ENCODE peak calls at places on chromosome 1, in nine cellular contexts. H is thoracic aorta; U is CD8-positive, alpha-beta T cell; W is heart left ventricle; T is IMR-90; D is mammary epithelial cell; X is heart right ventricle; N is foreskin keratinocyte; R is body of pancreas. C is an unnamed sample. For H3K4me1, the result is how much of the 10 kb centered on the place peaks cover.

GRCh38 chr1:244628719-244629299 is 24.1 kb upstream of the DESI2 start:
- DNase-seq in U (no peak), W (no peak), R (no peak), D (no peak), N (no peak), X (no peak), H (no peak), T (peak), C (peak)

GRCh38 chr1:246786606-246787238 is 62.5 kb downstream of the SCCPDH start:
- DNase-seq in U (no peak), T (no peak), H (no peak), W (no peak), R (peak), X (no peak), D (no peak), N (no peak), C (no peak)

GRCh38 chr1:166271151-166271538 is 104.3 kb upstream of the FAM78B start:
- DNase-seq in N (no peak), W (no peak), X (no peak), D (no peak), H (no peak), R (no peak), U (no peak), T (no peak), C (no peak)

GRCh38 chr1:230145505-230145899 is 78.5 kb downstream of the GALNT2 start:
- DNase-seq in X (no peak), H (no peak), W (no peak), D (no peak), T (no peak), U (no peak), N (no peak), R (no peak), C (no peak)

GRCh38 chr1:5985250-5985649 is 7.0 kb downstream of the NPHP4 start:
- DNase-seq in W (peak), D (no peak), U (no peak), T (no peak), X (no peak), R (no peak), N (no peak), H (no peak), C (no peak)

GRCh38 chr1:218642033-218642954 is 297.2 kb downstream of the TGFB2 start:
- DNase-seq in U (no peak), H (no peak), R (no peak), X (no peak), N (no peak), W (no peak), T (peak), D (no peak), C (peak)

GRCh38 chr1:152110860-152111514 is 4.3 kb downstream of the TCHH start:
- DNase-seq in T (peak), U (no peak), X (peak), R (peak), D (peak), N (peak), H (no peak), W (peak), C (no peak)

GRCh38 chr1:86641318-86641717 is 63.1 kb upstream of the SH3GLB1 start:
- DNase-seq in T (no peak), N (peak), H (no peak), W (no peak), U (no peak), R (no peak), X (no peak), D (peak), C (no peak)

GRCh38 chr1:110083453-110084225 is 13.2 kb upstream of the ALX3 start:
- DNase-seq in U (no peak), W (no peak), N (no peak), D (no peak), R (no peak), T (no peak), H (no peak), X (no peak), C (no peak)

GRCh38 chr1:56543783-56544612 is 35.4 kb downstream of the PLPP3 start:
- DNase-seq in T (no peak), R (no peak), D (no peak), X (no peak), W (no peak), H (no peak), N (no peak), U (no peak), C (no peak)

GRCh38 chr1:21322681-21323016 is 32.4 kb upstream of the ECE1 start:
- DNase-seq in R (no peak), U (no peak), H (no peak), D (no peak), X (no peak), N (no peak), T (no peak), W (no peak), C (no peak)
- H3K27ac ChIP-seq in R (peak), U (no peak), H (peak), D (no peak), X (peak), N (no peak), T (peak), W (peak), C (peak)

DNA sequence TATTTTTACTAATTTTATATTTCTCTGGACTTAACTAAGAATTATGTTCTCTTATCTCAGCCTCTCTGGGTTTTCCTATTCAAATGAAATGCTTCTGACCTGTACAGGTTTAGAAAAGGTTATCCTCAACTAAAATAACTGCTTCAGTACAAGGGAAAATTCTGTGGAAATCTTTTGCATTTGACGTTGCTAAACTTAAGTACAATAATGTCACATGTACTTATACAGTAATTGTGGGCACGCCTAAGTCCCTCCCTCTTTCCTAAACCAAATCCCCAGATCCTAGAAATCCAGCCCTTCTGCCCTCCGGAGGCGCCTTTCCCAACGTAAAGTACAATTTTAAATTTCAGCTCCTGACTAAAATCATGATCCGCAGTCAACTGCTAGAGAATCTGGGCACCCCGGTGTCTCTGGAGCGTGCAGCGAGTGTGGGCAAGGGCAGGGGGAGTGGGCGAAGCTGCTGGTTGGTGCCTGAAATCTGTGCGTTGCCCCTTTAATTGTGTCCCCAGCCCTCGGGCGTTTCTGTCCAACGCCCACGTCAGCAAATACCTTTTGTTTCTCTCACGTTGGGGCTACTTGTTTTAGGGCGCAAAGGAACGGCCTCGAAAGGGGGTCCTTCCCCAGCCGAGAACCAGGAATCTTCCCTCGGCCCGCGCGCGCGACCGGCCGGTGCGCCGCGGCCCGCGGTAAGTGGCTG is at the start of gene ZBTB8A:
- DNase-seq in N (peak), U (no peak), X (peak), H (peak), T (peak), R (peak), W (no peak), D (peak), C (peak)
- TF ChIP-seq CTCF in N (peak), U (no peak), X (no peak), H (no peak), T (no peak), R (no peak), W (no peak), D (peak), C (no peak)

GRCh38 chr1:159212596-159212995 is 7.9 kb downstream of the ACKR1 start:
- DNase-seq in U (no peak), T (no peak), N (no peak), D (no peak), W (no peak), R (no peak), X (no peak), H (no peak), C (peak)
- H3K4me1 ChIP-seq in U (under half), T (under half), N (under half), D (under half), W (under half), R (under half), X (under half), H (under half), C (under half)

GRCh38 chr1:50972766-50973165 is 2.7 kb downstream of the CDKN2C start:
- DNase-seq in N (no peak), H (no peak), W (no peak), T (no peak), R (no peak), U (no peak), D (peak), X (no peak), C (no peak)
- H3K27ac ChIP-seq in N (no peak), H (no peak), W (no peak), T (no peak), R (no peak), U (no peak), D (no peak), X (no peak), C (no peak)

GRCh38 chr1:156338180-156338973 is at the start of the genes CCT3 and TSACC:
- DNase-seq in H (peak), W (peak), T (peak), X (peak), U (peak), N (peak), D (peak), R (peak), C (peak)

GRCh38 chr1:156337052-156337887 is 822 bp downstream of the CCT3 start:
- DNase-seq in D (peak), R (no peak), X (peak), H (no peak), N (no peak), W (no peak), T (peak), U (no peak), C (no peak)

GRCh38 chr1:156337888-156338179 is 258 bp downstream of the CCT3 start:
- DNase-seq in W (no peak), T (no peak), R (no peak), D (no peak), U (no peak), H (no peak), X (no peak), N (no peak), C (no peak)

DNA sequence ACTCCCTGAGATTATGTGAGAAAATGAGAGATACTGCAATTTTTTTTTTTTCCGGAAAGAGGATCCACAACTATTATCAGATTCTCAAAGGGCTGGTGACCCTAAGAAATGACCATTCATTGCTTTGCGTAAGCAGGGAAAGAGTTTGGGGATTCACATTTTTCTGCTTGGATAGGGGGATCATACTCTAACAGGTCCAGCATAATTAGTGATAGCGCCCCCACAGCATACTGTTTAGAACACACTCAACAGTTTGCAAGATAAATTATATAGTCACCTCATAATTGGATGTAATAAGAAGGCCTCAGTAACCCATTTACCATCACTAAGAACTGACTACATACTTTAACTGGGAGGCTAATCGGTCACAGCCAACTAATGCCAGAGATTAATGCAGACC is 1.9 kb downstream of the CCT3 start:
- DNase-seq in N (no peak), W (no peak), T (no peak), D (no peak), H (no peak), R (no peak), X (no peak), U (no peak), C (no peak)
- TF ChIP-seq CTCF in N (peak), W (no peak), T (no peak), D (peak), H (no peak), R (no peak), X (no peak), U (no peak), C (peak)

GRCh38 chr1:181088079-181089016 is at the start of gene IER5:
- DNase-seq in W (peak), H (peak), U (peak), T (peak), D (peak), R (peak), X (peak), N (peak), C (peak)
- H3K4me1 ChIP-seq in W (under half), H (under half), U (under half), T (under half), D (under half), R (under half), X (under half), N (under half), C (under half)

DNA sequence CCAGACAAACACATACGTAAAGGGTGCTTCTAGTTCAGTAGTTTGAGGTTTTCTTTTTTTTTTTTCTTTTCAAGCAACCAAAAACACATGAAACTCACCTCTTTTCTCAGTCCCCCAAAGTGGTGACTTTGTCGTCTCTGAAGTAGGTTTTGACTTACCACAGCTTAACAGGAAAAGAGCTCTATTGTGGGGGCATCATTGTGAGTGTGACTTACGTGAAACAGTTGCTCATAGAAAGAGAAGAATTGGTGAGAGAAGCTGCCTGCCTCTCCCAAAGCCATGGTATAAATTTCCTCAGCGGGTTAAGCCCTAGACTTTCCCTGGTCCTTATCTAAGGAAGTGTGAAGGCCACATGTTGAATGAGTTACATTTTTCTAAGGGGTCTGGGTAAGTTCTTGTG is 11.9 kb downstream of the FASLG start:
- DNase-seq in R (no peak), D (no peak), H (no peak), T (no peak), N (no peak), X (no peak), U (no peak), W (no peak), C (no peak)
- H3K27ac ChIP-seq in R (no peak), D (no peak), H (no peak), T (no peak), N (no peak), X (no peak), U (no peak), W (no peak), C (no peak)

GRCh38 chr1:159835862-159836518 is 9.3 kb downstream of the SLAMF8 start:
- DNase-seq in W (no peak), T (no peak), R (no peak), U (no peak), D (no peak), N (no peak), H (no peak), X (no peak), C (no peak)
- TF ChIP-seq CTCF in W (no peak), T (peak), R (peak), U (no peak), D (no peak), N (peak), H (no peak), X (peak), C (peak)

DNA sequence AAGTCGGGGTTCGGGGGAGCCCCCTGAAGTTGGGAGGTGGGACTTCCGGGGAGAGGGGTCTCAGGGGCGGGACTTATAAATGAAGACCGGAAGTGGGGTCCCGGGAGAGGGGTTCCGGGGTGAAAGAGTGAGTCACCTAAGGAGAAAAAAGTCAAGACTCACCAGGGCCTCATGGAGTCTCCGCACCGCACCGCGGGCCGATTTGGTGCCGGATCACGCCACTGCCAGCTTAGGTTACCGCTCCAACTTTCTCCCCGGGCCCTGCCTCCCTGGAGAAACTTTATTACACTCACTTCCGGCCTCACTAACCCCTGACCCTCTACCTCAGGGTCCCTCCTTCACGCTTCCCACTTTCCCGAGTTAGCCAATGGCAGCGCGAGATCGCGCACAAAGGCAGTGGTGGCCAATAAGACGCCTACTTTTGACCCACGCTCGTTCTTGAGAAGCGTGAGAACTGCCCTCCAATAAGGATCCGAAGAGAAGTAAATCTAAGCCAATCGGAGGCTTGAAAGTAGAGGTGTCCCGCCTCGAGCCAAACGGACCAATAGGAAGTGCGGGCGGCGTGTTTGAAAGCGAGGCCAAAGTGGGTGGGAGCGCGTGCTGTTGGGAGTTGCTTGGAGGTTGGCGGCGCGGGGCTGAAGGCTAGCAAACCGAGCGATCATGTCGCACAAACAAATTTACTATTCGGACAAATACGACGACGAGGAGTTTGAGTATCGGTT is at the start of gene CKS1B:
- DNase-seq in X (peak), U (peak), T (peak), N (peak), R (peak), D (peak), W (peak), H (peak), C (peak)
- H3K4me1 ChIP-seq in X (under half), U (under half), T (under half), N (under half), R (half or more), D (under half), W (half or more), H (under half), C (under half)

GRCh38 chr1:25826571-25826970 is 6.8 kb downstream of the MTFR1L start:
- DNase-seq in T (no peak), D (no peak), X (no peak), H (no peak), U (no peak), W (no peak), R (no peak), N (no peak), C (no peak)
- H3K27ac ChIP-seq in T (no peak), D (no peak), X (no peak), H (no peak), U (no peak), W (no peak), R (no peak), N (no peak), C (no peak)